ENCODE peak calls at places on chromosomes 7 and 10, in nine cellular contexts. T is WTC11, Y is AG09319, V is left ventricle myocardium inferior, N is hepatocyte, K is cardiac fibroblast, E is foreskin fibroblast, F is tibial artery, S is nephron progenitor cell. J is an unnamed sample.

GRCh38 chr7:11833431-11833830 is 1.4 kb upstream of the THSD7A start:
- DNase-seq in K (no peak), T (no peak), V (no peak), N (no peak), Y (no peak), S (peak), E (no peak), F (no peak), J (no peak)

GRCh38 chr10:60123668-60124067 is 217.3 kb upstream of the CCDC6 start:
- DNase-seq in T (no peak), F (no peak), E (peak), Y (no peak), N (no peak), S (no peak), K (no peak), V (no peak), J (no peak)

GRCh38 chr7:116957874-116958273 is 4.6 kb downstream of the ST7 start:
- DNase-seq in K (no peak), E (no peak), V (no peak), F (no peak), N (no peak), T (no peak), Y (no peak), S (no peak), J (no peak)

GRCh38 chr10:46544989-46545791 is 11.3 kb downstream of the GPRIN2 start:
- DNase-seq in S (peak), T (peak), K (peak), F (peak), E (no peak), N (no peak), V (peak), Y (no peak), J (no peak)

GRCh38 chr10:125811251-125811650 is 11.8 kb downstream of the UROS start:
- DNase-seq in V (no peak), E (no peak), S (no peak), K (no peak), Y (no peak), T (no peak), F (no peak), N (no peak), J (no peak)

GRCh38 chr7:98514211-98515150 is 102.6 kb upstream of the NPTX2 start:
- DNase-seq in S (no peak), E (no peak), K (no peak), T (no peak), Y (no peak), F (no peak), N (no peak), V (no peak), J (no peak)

GRCh38 chr7:27186450-27187157 is 1.6 kb upstream of the HOXA11 start:
- DNase-seq in T (no peak), K (no peak), N (no peak), Y (no peak), F (peak), V (no peak), E (no peak), S (no peak), J (no peak)

GRCh38 chr7:100753750-100754149 is 20.4 kb downstream of the ZAN start:
- DNase-seq in N (no peak), K (peak), V (no peak), T (no peak), S (no peak), Y (peak), E (no peak), F (no peak), J (no peak)

GRCh38 chr10:3235996-3236510 is 63.5 kb upstream of the PITRM1 start:
- DNase-seq in N (no peak), S (no peak), K (no peak), T (no peak), E (no peak), F (no peak), Y (no peak), V (no peak), J (no peak)

GRCh38 chr7:50335230-50335794 is 30.8 kb downstream of the IKZF1 start:
- DNase-seq in Y (no peak), K (no peak), V (no peak), N (no peak), E (no peak), T (no peak), S (no peak), F (no peak), J (no peak)

GRCh38 chr7:141697211-141697871 is 4.6 kb downstream of the DENND11 start:
- DNase-seq in Y (no peak), K (no peak), F (no peak), E (no peak), V (no peak), N (no peak), S (no peak), T (no peak), J (no peak)

GRCh38 chr10:101771380-101771779 is 4.5 kb downstream of the FGF8 start:
- DNase-seq in S (no peak), N (no peak), F (no peak), K (no peak), E (no peak), Y (no peak), V (no peak), T (no peak), J (no peak)

GRCh38 chr7:116152276-116152675 is 58.1 kb upstream of the TES start:
- DNase-seq in E (no peak), N (no peak), T (no peak), V (no peak), K (no peak), Y (no peak), S (no peak), F (no peak), J (no peak)

GRCh38 chr10:71719042-71719441 is 536 bp downstream of the C10orf105 start:
- DNase-seq in V (peak), F (peak), T (no peak), Y (no peak), S (no peak), K (peak), N (no peak), E (no peak), J (no peak)

GRCh38 chr10:24519950-24520349 is 203.7 kb downstream of the ARHGAP21 start:
- DNase-seq in V (no peak), Y (no peak), N (no peak), S (no peak), E (no peak), F (no peak), K (no peak), T (peak), J (no peak)

GRCh38 chr10:4372601-4373000 is 453.4 kb upstream of the AKR1E2 start:
- DNase-seq in K (peak), T (no peak), N (peak), E (peak), V (no peak), F (no peak), Y (peak), S (no peak), J (no peak)

GRCh38 chr10:101485681-101486554 is 102.1 kb downstream of the POLL start:
- DNase-seq in E (peak), Y (no peak), S (peak), F (no peak), N (peak), V (no peak), K (peak), T (no peak), J (no peak)

GRCh38 chr7:91352091-91352490 is 87.9 kb downstream of the FZD1 start:
- DNase-seq in N (no peak), F (no peak), E (no peak), V (no peak), Y (no peak), K (no peak), T (no peak), S (no peak), J (no peak)

GRCh38 chr10:61733358-61733940 is 70.7 kb downstream of the CABCOCO1 start:
- DNase-seq in K (peak), T (no peak), S (peak), F (no peak), N (peak), E (peak), Y (no peak), V (no peak), J (peak)

GRCh38 chr7:85750454-85750949 is 563.6 kb upstream of the SEMA3D start:
- DNase-seq in E (peak), S (peak), Y (peak), T (peak), V (no peak), N (peak), F (no peak), K (peak), J (peak)

GRCh38 chr10:116831790-116832189 is 17.5 kb upstream of the ENO4 start:
- DNase-seq in Y (no peak), F (no peak), K (no peak), S (no peak), V (no peak), N (no peak), T (no peak), E (no peak), J (no peak)

GRCh38 chr7:4683884-4684565 is 1.9 kb downstream of the FOXK1 start:
- DNase-seq in S (peak), N (peak), E (peak), T (no peak), V (peak), K (peak), F (peak), Y (peak), J (no peak)
- TF ChIP-seq CTCF in S (no peak), N (no peak), E (no peak), T (no peak), V (peak), K (no peak), F (no peak), Y (peak), J (peak)

DNA sequence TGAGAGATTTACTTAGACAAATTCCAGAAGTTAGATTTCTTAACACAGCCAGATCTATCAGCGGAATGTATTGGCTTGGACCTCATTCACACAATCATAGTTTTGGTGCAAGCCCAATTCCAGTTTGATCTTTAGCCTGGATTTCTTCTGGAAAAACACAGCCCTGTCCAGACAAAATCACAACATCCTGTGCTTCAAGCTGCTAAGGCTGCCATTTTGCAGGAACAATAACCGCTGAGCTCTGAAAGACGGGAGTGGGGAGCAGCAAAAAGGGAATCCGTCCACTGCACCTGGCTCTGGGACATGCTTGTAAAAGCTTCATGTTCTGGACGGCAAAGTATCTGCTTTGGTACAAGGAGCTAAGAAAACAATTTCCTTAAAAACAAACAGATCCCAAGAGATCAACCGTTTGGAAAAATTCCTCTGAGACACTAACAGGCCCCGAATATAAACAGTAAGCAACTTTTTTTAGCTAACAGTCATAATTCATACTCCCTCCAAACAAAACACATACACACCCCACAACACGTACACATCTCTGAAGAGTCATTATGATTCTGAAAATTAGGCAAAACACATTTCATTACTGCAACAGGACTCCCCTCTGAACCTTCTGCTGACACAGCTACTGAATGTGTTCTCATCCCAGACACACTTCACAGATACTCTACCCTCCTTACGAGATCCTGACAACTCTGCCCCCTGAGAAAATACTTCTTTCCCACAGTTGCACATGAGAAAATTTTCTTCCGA is 32.4 kb downstream of the ITIH5 start:
- DNase-seq in Y (no peak), S (no peak), N (no peak), K (no peak), V (no peak), E (no peak), F (no peak), T (no peak), J (no peak)
- TF ChIP-seq CTCF in Y (no peak), S (no peak), N (no peak), K (no peak), V (no peak), E (no peak), F (no peak), T (no peak), J (no peak)

GRCh38 chr10:88787463-88787862 is 15.1 kb upstream of the LIPM start:
- DNase-seq in K (no peak), Y (no peak), E (no peak), V (no peak), S (no peak), T (no peak), F (no peak), N (no peak), J (no peak)

GRCh38 chr10:88791924-88792323 is 10.6 kb upstream of the LIPM start:
- DNase-seq in V (no peak), E (no peak), Y (no peak), T (peak), S (peak), K (no peak), F (no peak), N (peak), J (peak)

GRCh38 chr10:88793747-88794299 is 8.7 kb upstream of the LIPM start:
- DNase-seq in F (no peak), Y (no peak), V (no peak), N (no peak), S (no peak), T (no peak), E (peak), K (peak), J (no peak)

GRCh38 chr10:88794731-88795130 is 7.8 kb upstream of the LIPM start:
- DNase-seq in S (no peak), V (no peak), E (peak), N (no peak), Y (no peak), F (no peak), K (peak), T (no peak), J (no peak)

DNA sequence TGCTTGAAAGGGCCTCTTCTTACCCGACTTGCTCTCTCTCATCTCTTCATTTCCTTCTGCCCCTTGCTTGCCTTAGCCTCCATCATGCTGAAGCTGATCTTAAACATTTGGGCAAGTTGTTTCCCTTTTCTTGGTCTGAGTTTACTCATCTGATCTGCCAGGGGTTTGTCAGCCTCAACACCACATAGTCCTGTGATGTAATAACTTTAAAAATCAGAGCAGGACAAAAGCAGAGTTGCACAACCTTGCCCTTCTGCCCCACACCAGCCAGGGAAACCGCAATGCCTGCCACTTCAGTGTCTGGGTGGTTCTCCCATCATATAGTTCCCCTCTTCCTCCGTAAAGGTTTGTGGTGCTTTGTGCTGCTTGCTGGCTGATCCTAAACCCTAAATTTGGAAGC is 9.9 kb upstream of the LIPM start:
- DNase-seq in S (no peak), K (peak), N (peak), Y (no peak), E (peak), V (peak), T (no peak), F (peak), J (no peak)
- TF ChIP-seq CTCF in S (no peak), K (no peak), N (no peak), Y (no peak), E (no peak), V (no peak), T (no peak), F (no peak), J (no peak)

GRCh38 chr7:75798770-75799169 is 14.8 kb downstream of the CCL24 start:
- DNase-seq in N (no peak), K (no peak), S (no peak), E (no peak), Y (no peak), V (no peak), F (no peak), T (no peak), J (no peak)
- TF ChIP-seq CTCF in N (no peak), K (no peak), S (no peak), E (no peak), Y (no peak), V (no peak), F (no peak), T (no peak), J (no peak)

DNA sequence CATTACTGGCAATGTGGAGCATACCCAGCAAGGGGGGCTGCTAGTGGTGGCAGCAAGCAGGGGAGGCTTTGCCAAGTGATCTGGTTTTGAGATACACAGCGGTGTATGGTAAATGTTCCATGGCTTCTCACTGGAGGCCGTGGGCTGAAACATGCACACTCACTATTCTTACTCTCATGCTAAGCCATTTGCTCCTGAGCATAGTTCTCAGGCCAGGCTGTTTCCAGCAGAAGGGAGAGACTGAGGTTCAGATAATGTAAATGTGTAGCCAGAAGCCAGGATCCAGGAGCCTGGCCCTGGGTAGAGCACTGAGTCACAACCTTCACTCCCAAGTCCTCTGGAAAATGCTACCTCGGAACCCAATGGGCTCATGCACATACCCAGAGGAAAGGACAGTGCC is 757.9 kb downstream of the GRID1 start:
- DNase-seq in S (no peak), N (no peak), T (no peak), V (no peak), F (no peak), K (no peak), E (no peak), Y (no peak), J (no peak)
- TF ChIP-seq CTCF in S (no peak), N (no peak), T (no peak), V (no peak), F (no peak), K (no peak), E (no peak), Y (no peak), J (no peak)

GRCh38 chr7:37491919-37492694 is 43.4 kb upstream of the ELMO1 start:
- DNase-seq in Y (no peak), E (no peak), V (no peak), S (peak), N (peak), T (peak), K (no peak), F (no peak), J (peak)
- TF ChIP-seq CTCF in Y (no peak), E (no peak), V (peak), S (peak), N (peak), T (peak), K (no peak), F (no peak), J (peak)

GRCh38 chr7:149860821-149861727 is 12.7 kb upstream of the ATP6V0E2 start:
- DNase-seq in Y (no peak), T (peak), F (no peak), V (no peak), K (no peak), E (no peak), S (peak), N (no peak), J (no peak)
- TF ChIP-seq CTCF in Y (peak), T (peak), F (peak), V (peak), K (peak), E (peak), S (peak), N (peak), J (peak)